ENCODE peak calls at places on chromosomes 16 and 17, in five cellular contexts. One of them, this sample, is unnamed.

GRCh38 chr17:75822119-75822799 is 21.9 kb downstream of the UNC13D start:
- DNase-seq in neuronal stem cell: no peak
- DNase-seq in H9: peak
- DNase-seq in IMR-90: no peak
- DNase-seq in mesenchymal stem cell: no peak
- DNase-seq in this sample: no peak

GRCh38 chr16:27879601-27880247 is 183.8 kb downstream of the GSG1L start:
- DNase-seq in H9: no peak
- DNase-seq in neuronal stem cell: no peak
- DNase-seq in mesenchymal stem cell: no peak
- DNase-seq in IMR-90: no peak
- DNase-seq in this sample: no peak

GRCh38 chr16:55835578-55835977 is 2.7 kb upstream of the CES1 start:
- DNase-seq in IMR-90: no peak
- DNase-seq in H9: no peak
- DNase-seq in neuronal stem cell: no peak
- DNase-seq in mesenchymal stem cell: no peak
- DNase-seq in this sample: no peak

GRCh38 chr17:63946440-63947363 is 14.6 kb upstream of the CD79B start:
- DNase-seq in H9: peak
- DNase-seq in neuronal stem cell: peak
- DNase-seq in mesenchymal stem cell: peak
- DNase-seq in IMR-90: peak
- DNase-seq in this sample: peak

GRCh38 chr17:79849953-79850352 is 10.7 kb upstream of the CBX4 start:
- DNase-seq in mesenchymal stem cell: peak
- DNase-seq in H9: no peak
- DNase-seq in IMR-90: no peak
- DNase-seq in neuronal stem cell: no peak
- DNase-seq in this sample: no peak

GRCh38 chr17:951388-952132 is 28.0 kb downstream of the NXN start:
- DNase-seq in IMR-90: peak
- DNase-seq in neuronal stem cell: peak
- DNase-seq in H9: peak
- DNase-seq in mesenchymal stem cell: peak
- DNase-seq in this sample: peak

GRCh38 chr16:8660841-8661301 is 13.5 kb upstream of the ABAT start:
- DNase-seq in H9: peak
- DNase-seq in IMR-90: peak
- DNase-seq in neuronal stem cell: peak
- DNase-seq in mesenchymal stem cell: peak
- DNase-seq in this sample: peak

GRCh38 chr16:68698091-68698490 is 39.0 kb upstream of the CDH1 start:
- DNase-seq in neuronal stem cell: no peak
- DNase-seq in H9: no peak
- DNase-seq in IMR-90: no peak
- DNase-seq in mesenchymal stem cell: no peak
- DNase-seq in this sample: no peak

GRCh38 chr17:17877548-17878358 is 41.0 kb upstream of the SREBF1 start:
- DNase-seq in mesenchymal stem cell: peak
- DNase-seq in neuronal stem cell: peak
- DNase-seq in IMR-90: peak
- DNase-seq in H9: peak
- DNase-seq in this sample: peak

GRCh38 chr16:49523435-49524159 is 150.0 kb downstream of the C16orf78 start:
- DNase-seq in mesenchymal stem cell: no peak
- DNase-seq in H9: no peak
- DNase-seq in neuronal stem cell: no peak
- DNase-seq in IMR-90: no peak
- DNase-seq in this sample: no peak

GRCh38 chr17:2357931-2358434 is 20.7 kb downstream of the SGSM2 start:
- DNase-seq in H9: no peak
- DNase-seq in mesenchymal stem cell: no peak
- DNase-seq in IMR-90: no peak
- DNase-seq in neuronal stem cell: no peak
- DNase-seq in this sample: no peak

GRCh38 chr17:40355123-40355803 is 9.3 kb downstream of the GJD3 start:
- DNase-seq in mesenchymal stem cell: peak
- DNase-seq in neuronal stem cell: peak
- DNase-seq in IMR-90: peak
- DNase-seq in H9: peak
- DNase-seq in this sample: peak

GRCh38 chr17:39236981-39237441 is 11.3 kb upstream of the STAC2 start:
- DNase-seq in H9: no peak
- DNase-seq in neuronal stem cell: no peak
- DNase-seq in mesenchymal stem cell: no peak
- DNase-seq in IMR-90: no peak
- DNase-seq in this sample: no peak

GRCh38 chr17:48427598-48427997 is 2.4 kb downstream of the SKAP1 start:
- DNase-seq in neuronal stem cell: no peak
- DNase-seq in mesenchymal stem cell: peak
- DNase-seq in IMR-90: no peak
- DNase-seq in H9: no peak
- DNase-seq in this sample: no peak

GRCh38 chr17:43979011-43979410 is 25.3 kb upstream of the PYY start:
- DNase-seq in neuronal stem cell: no peak
- DNase-seq in H9: no peak
- DNase-seq in IMR-90: no peak
- DNase-seq in mesenchymal stem cell: no peak
- DNase-seq in this sample: no peak

GRCh38 chr16:89072216-89073130 is 21.2 kb upstream of the ACSF3 start:
- DNase-seq in neuronal stem cell: no peak
- DNase-seq in H9: no peak
- DNase-seq in mesenchymal stem cell: peak
- DNase-seq in IMR-90: no peak
- DNase-seq in this sample: no peak

GRCh38 chr17:14559720-14560119 is 258.8 kb downstream of the HS3ST3B1 start:
- DNase-seq in neuronal stem cell: no peak
- DNase-seq in IMR-90: no peak
- DNase-seq in H9: no peak
- DNase-seq in mesenchymal stem cell: no peak
- DNase-seq in this sample: no peak

GRCh38 chr16:52680993-52681392 is 134.1 kb upstream of the TOX3 start:
- DNase-seq in mesenchymal stem cell: no peak
- DNase-seq in H9: no peak
- DNase-seq in neuronal stem cell: no peak
- DNase-seq in IMR-90: no peak
- DNase-seq in this sample: no peak

GRCh38 chr16:83138976-83139690 is 512.4 kb downstream of the CDH13 start:
- DNase-seq in mesenchymal stem cell: no peak
- DNase-seq in neuronal stem cell: no peak
- DNase-seq in H9: no peak
- DNase-seq in IMR-90: peak
- DNase-seq in this sample: no peak

GRCh38 chr16:82900611-82901010 is 273.8 kb downstream of the CDH13 start:
- DNase-seq in neuronal stem cell: no peak
- DNase-seq in IMR-90: no peak
- DNase-seq in H9: no peak
- DNase-seq in mesenchymal stem cell: no peak
- DNase-seq in this sample: no peak

GRCh38 chr17:20280832-20281231 is 186.5 kb downstream of the LGALS9B start:
- DNase-seq in H9: no peak
- DNase-seq in IMR-90: no peak
- DNase-seq in mesenchymal stem cell: no peak
- DNase-seq in neuronal stem cell: no peak
- DNase-seq in this sample: no peak

GRCh38 chr17:2025622-2026309 is 632 bp upstream of the RTN4RL1 start:
- DNase-seq in mesenchymal stem cell: peak
- DNase-seq in H9: peak
- DNase-seq in IMR-90: peak
- DNase-seq in neuronal stem cell: peak
- DNase-seq in this sample: peak

GRCh38 chr17:30332057-30332542 is 1.8 kb downstream of the TMIGD1 start:
- DNase-seq in mesenchymal stem cell: peak
- DNase-seq in H9: no peak
- DNase-seq in neuronal stem cell: no peak
- DNase-seq in IMR-90: peak
- DNase-seq in this sample: no peak

GRCh38 chr16:57600048-57600835 is 28.2 kb upstream of the ADGRG1 start:
- DNase-seq in neuronal stem cell: peak
- DNase-seq in IMR-90: peak
- DNase-seq in mesenchymal stem cell: peak
- DNase-seq in H9: peak
- DNase-seq in this sample: peak

GRCh38 chr17:362721-363120 is 10.1 kb upstream of the RPH3AL start:
- DNase-seq in IMR-90: no peak
- DNase-seq in H9: no peak
- DNase-seq in mesenchymal stem cell: no peak
- DNase-seq in neuronal stem cell: no peak
- DNase-seq in this sample: no peak

GRCh38 chr17:45775576-45776011 is 8.5 kb upstream of the CRHR1 start:
- DNase-seq in mesenchymal stem cell: no peak
- DNase-seq in IMR-90: no peak
- DNase-seq in neuronal stem cell: no peak
- DNase-seq in H9: no peak
- DNase-seq in this sample: no peak

GRCh38 chr16:31265329-31266245 is 5.8 kb downstream of the ITGAM start:
- DNase-seq in neuronal stem cell: no peak
- DNase-seq in H9: peak
- DNase-seq in mesenchymal stem cell: no peak
- DNase-seq in IMR-90: peak
- DNase-seq in this sample: peak

GRCh38 chr17:16027708-16028584 is 28.3 kb downstream of the TTC19 start:
- DNase-seq in mesenchymal stem cell: peak
- DNase-seq in IMR-90: peak
- DNase-seq in H9: no peak
- DNase-seq in neuronal stem cell: no peak
- DNase-seq in this sample: peak

GRCh38 chr16:84631153-84631466 is 13.2 kb upstream of the COTL1 start:
- DNase-seq in IMR-90: no peak
- DNase-seq in H9: no peak
- DNase-seq in mesenchymal stem cell: no peak
- DNase-seq in neuronal stem cell: no peak
- DNase-seq in this sample: no peak
- H3K4me2 ChIP-seq in IMR-90: no peak
- H3K4me2 ChIP-seq in H9: no peak
- H3K4me2 ChIP-seq in mesenchymal stem cell: no peak
- H3K4me2 ChIP-seq in neuronal stem cell: no peak
- H3K4me2 ChIP-seq in this sample: no peak

GRCh38 chr17:77366206-77366557 is 225.4 kb downstream of the SEC14L1 start:
- DNase-seq in IMR-90: peak
- DNase-seq in neuronal stem cell: no peak
- DNase-seq in mesenchymal stem cell: no peak
- DNase-seq in H9: no peak
- DNase-seq in this sample: no peak
- H2BK15ac ChIP-seq in IMR-90: peak
- H2BK15ac ChIP-seq in neuronal stem cell: peak
- H2BK15ac ChIP-seq in mesenchymal stem cell: no peak
- H2BK15ac ChIP-seq in H9: no peak
- H2BK15ac ChIP-seq in this sample: no peak

GRCh38 chr16:64339052-64339770 is 782.7 kb downstream of the CDH11 start:
- DNase-seq in H9: no peak
- DNase-seq in IMR-90: peak
- DNase-seq in mesenchymal stem cell: no peak
- DNase-seq in neuronal stem cell: no peak
- DNase-seq in this sample: peak
- H3K4me2 ChIP-seq in H9: no peak
- H3K4me2 ChIP-seq in IMR-90: no peak
- H3K4me2 ChIP-seq in mesenchymal stem cell: no peak
- H3K4me2 ChIP-seq in neuronal stem cell: no peak
- H3K4me2 ChIP-seq in this sample: no peak

GRCh38 chr17:6279659-6280058 is 155.3 kb downstream of the AIPL1 start:
- DNase-seq in neuronal stem cell: no peak
- DNase-seq in mesenchymal stem cell: no peak
- DNase-seq in IMR-90: no peak
- DNase-seq in H9: peak
- DNase-seq in this sample: peak

GRCh38 chr17:6274310-6274709 is 160.6 kb downstream of the AIPL1 start:
- DNase-seq in mesenchymal stem cell: no peak
- DNase-seq in neuronal stem cell: no peak
- DNase-seq in H9: no peak
- DNase-seq in IMR-90: no peak
- DNase-seq in this sample: no peak

GRCh38 chr17:6276711-6277110 is 158.2 kb downstream of the AIPL1 start:
- DNase-seq in mesenchymal stem cell: no peak
- DNase-seq in IMR-90: no peak
- DNase-seq in neuronal stem cell: no peak
- DNase-seq in H9: no peak
- DNase-seq in this sample: no peak
- H2BK15ac ChIP-seq in mesenchymal stem cell: no peak
- H2BK15ac ChIP-seq in IMR-90: no peak
- H2BK15ac ChIP-seq in neuronal stem cell: no peak
- H2BK15ac ChIP-seq in H9: no peak
- H2BK15ac ChIP-seq in this sample: no peak

DNA sequence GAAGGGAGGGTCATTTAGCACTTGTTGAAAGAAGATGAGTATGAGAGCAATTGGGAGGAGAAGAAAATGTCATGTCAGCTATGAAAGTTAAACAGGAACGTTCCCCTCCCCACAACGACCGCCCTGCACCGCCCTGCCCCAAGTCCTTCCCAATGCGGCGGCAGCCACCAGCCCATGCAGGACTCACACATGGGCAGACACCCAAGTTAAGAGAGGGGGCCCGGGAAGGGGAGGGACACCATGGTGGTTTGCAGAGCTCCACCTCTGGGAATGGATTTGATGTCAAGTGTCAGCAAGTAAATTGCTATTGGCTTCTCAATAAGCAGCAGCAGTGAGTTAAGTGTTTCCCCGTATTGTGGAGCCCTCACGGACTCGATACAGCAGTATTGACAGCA is 22.8 kb downstream of the ZFHX3 start:
- DNase-seq in H9: no peak
- DNase-seq in IMR-90: no peak
- DNase-seq in neuronal stem cell: no peak
- DNase-seq in mesenchymal stem cell: no peak
- DNase-seq in this sample: no peak
- H3K4me2 ChIP-seq in H9: no peak
- H3K4me2 ChIP-seq in IMR-90: peak
- H3K4me2 ChIP-seq in neuronal stem cell: no peak
- H3K4me2 ChIP-seq in mesenchymal stem cell: no peak
- H3K4me2 ChIP-seq in this sample: no peak

DNA sequence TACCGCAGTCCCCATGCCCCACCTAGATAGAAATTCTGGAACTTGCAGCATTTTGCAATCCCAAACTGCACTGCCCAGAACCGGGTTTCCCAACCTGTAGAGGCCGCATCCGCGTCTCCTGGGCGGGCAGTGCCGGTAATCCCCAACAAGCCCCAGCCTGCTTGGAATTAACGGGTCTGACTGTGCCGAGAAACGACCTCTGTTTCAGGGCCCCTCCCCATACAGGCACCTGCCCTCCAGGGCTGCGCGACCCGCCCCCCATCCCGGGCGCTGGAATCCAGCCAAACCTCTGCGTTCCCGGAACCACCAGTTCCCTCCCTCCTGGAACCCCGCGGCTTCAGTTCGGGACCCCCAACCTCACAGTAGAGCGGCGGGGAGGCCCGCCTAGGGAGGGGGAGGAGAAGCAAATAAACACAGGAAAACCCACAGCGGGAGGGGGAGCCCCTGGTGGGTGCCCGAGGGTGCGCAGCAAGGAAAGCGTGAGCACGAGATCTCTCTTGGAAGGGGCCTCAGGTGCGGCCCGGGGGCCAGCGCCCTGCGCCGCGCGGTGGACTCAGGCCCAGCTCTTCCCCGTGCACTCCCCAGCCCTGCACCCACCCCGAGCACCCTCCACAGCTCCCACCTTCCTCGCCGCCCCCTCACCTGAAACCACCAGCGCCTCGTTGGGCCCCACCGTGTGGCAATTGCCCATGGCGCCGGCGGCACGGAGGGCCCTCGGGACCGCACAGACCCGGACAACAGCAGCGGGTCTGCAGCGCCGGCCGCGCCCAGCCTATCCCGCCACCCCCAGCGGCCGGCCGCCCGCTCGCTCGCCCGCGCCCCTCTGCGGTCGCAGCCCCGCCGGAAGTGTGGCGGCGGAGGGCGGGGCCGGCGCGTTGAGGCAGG is at the start of gene FLOT2:
- DNase-seq in mesenchymal stem cell: peak
- DNase-seq in neuronal stem cell: peak
- DNase-seq in IMR-90: peak
- DNase-seq in H9: peak
- DNase-seq in this sample: peak
- H2BK15ac ChIP-seq in mesenchymal stem cell: peak
- H2BK15ac ChIP-seq in neuronal stem cell: peak
- H2BK15ac ChIP-seq in IMR-90: peak
- H2BK15ac ChIP-seq in H9: no peak
- H2BK15ac ChIP-seq in this sample: no peak

This sample was measured in mesendoderm.